ENCODE peak calls at places on chromosome 14, in nine cellular contexts. K is HS-5; U is amniotic stem cell; E is fibroblast of pulmonary artery; B is K562; D is NCI-H748 treated with DMSO at 0.1 percent for 48 hours; Z is effector CD8-positive, alpha-beta T cell; R is HT1080; H is stimulated activated CD4-positive, alpha-beta T cell treated with anti-CD3 and anti-CD28 coated beads, Interleukin-4, amount 100 ng/mL, for 24 hours. T is an unnamed sample.

GRCh38 chr14:69475194-69475818 is 9.2 kb upstream of the PLEKHD1 start:
- DNase-seq in K (no peak), H (no peak), U (no peak), R (peak), B (no peak), D (peak), E (peak), Z (no peak), T (no peak)

GRCh38 chr14:99996951-99997571 is 68.2 kb upstream of the EVL start:
- DNase-seq in B (no peak), Z (no peak), K (no peak), D (no peak), H (no peak), U (peak), R (no peak), E (no peak), T (no peak)

GRCh38 chr14:42192659-42193425 is 586.2 kb downstream of the LRFN5 start:
- DNase-seq in D (peak), U (peak), H (no peak), R (peak), B (no peak), E (peak), K (peak), Z (no peak), T (peak)

GRCh38 chr14:93536945-93537344 is 106.2 kb downstream of the UNC79 start:
- DNase-seq in E (peak), D (no peak), U (no peak), B (no peak), H (no peak), R (no peak), K (no peak), Z (no peak), T (no peak)

GRCh38 chr14:61564623-61565091 is 130.7 kb upstream of the HIF1A start:
- DNase-seq in R (peak), Z (no peak), U (peak), B (peak), D (no peak), E (peak), K (peak), H (no peak), T (peak)

GRCh38 chr14:26190644-26191043 is 407.2 kb downstream of the NOVA1 start:
- DNase-seq in K (no peak), Z (no peak), U (no peak), B (no peak), H (no peak), R (peak), E (peak), D (no peak), T (no peak)

GRCh38 chr14:62445570-62445969 is 599.7 kb downstream of the KCNH5 start:
- DNase-seq in Z (no peak), B (no peak), H (no peak), E (no peak), U (no peak), D (no peak), R (no peak), K (no peak), T (no peak)

GRCh38 chr14:29274890-29275651 is 508.5 kb downstream of the FOXG1 start:
- DNase-seq in E (no peak), K (no peak), B (no peak), R (no peak), Z (no peak), D (no peak), H (no peak), U (no peak), T (no peak)

GRCh38 chr14:31933716-31934115 is 143.4 kb upstream of the ARHGAP5 start:
- DNase-seq in B (no peak), R (peak), D (peak), K (no peak), E (peak), U (no peak), H (no peak), Z (no peak), T (no peak)

GRCh38 chr14:67575684-67576083 is 24.4 kb downstream of the PIGH start:
- DNase-seq in K (no peak), D (no peak), R (peak), U (no peak), E (peak), Z (no peak), H (no peak), B (peak), T (no peak)

GRCh38 chr14:102870994-102871831 is 51.2 kb upstream of the AMN start:
- DNase-seq in Z (no peak), B (no peak), K (no peak), R (no peak), E (no peak), D (no peak), H (no peak), U (no peak), T (no peak)

GRCh38 chr14:101716077-101716950 is 45.2 kb upstream of the PPP2R5C start:
- DNase-seq in E (no peak), R (no peak), Z (no peak), H (no peak), B (peak), U (no peak), D (no peak), K (no peak), T (no peak)

GRCh38 chr14:55188686-55189295 is 2.6 kb downstream of the DLGAP5 start:
- DNase-seq in B (no peak), R (no peak), U (no peak), Z (no peak), K (no peak), D (no peak), H (no peak), E (peak), T (no peak)

GRCh38 chr14:57987596-57988300 is 121.9 kb upstream of the SLC35F4 start:
- DNase-seq in E (no peak), Z (no peak), R (no peak), U (no peak), D (no peak), H (no peak), K (no peak), B (no peak), T (no peak)

GRCh38 chr14:78701246-78701645 is 531.1 kb downstream of the NRXN3 start:
- DNase-seq in U (no peak), Z (no peak), B (no peak), D (no peak), H (no peak), K (peak), E (no peak), R (no peak), T (no peak)

GRCh38 chr14:90105756-90106155 is 44.0 kb downstream of the KCNK13 start:
- DNase-seq in D (no peak), E (peak), B (no peak), H (no peak), R (no peak), U (no peak), K (no peak), Z (no peak), T (no peak)

GRCh38 chr14:101019974-101020710 is 116.6 kb upstream of the RTL1 start:
- DNase-seq in H (no peak), R (no peak), Z (no peak), B (no peak), E (no peak), U (no peak), K (no peak), D (no peak), T (no peak)

GRCh38 chr14:41925409-41925808 is 318.7 kb downstream of the LRFN5 start:
- DNase-seq in K (peak), E (peak), H (no peak), R (peak), U (no peak), B (no peak), D (peak), Z (no peak), T (no peak)

GRCh38 chr14:104687601-104688504 is 1.6 kb upstream of the INF2 start:
- DNase-seq in D (no peak), B (no peak), K (no peak), H (no peak), E (peak), Z (no peak), R (peak), U (no peak), T (peak)

GRCh38 chr14:62138593-62138992 is 376.4 kb downstream of the SNAPC1 start:
- DNase-seq in R (peak), U (no peak), B (no peak), D (no peak), H (no peak), Z (no peak), E (peak), K (no peak), T (no peak)

GRCh38 chr14:75165586-75166391 is 10.6 kb downstream of the TMED10 start:
- DNase-seq in U (no peak), K (no peak), B (no peak), H (no peak), R (no peak), D (no peak), E (peak), Z (no peak), T (no peak)

GRCh38 chr14:32559595-32559994 is 230.5 kb downstream of the AKAP6 start:
- DNase-seq in R (no peak), U (no peak), E (peak), K (no peak), B (no peak), H (no peak), Z (no peak), D (no peak), T (no peak)

GRCh38 chr14:92984082-92984788 is 61.3 kb downstream of the CHGA start:
- DNase-seq in H (no peak), R (no peak), U (no peak), Z (no peak), E (no peak), K (no peak), B (no peak), D (no peak), T (no peak)

GRCh38 chr14:61911534-61911933 is 149.3 kb downstream of the SNAPC1 start:
- DNase-seq in U (no peak), R (no peak), E (no peak), H (no peak), D (peak), Z (no peak), K (no peak), B (no peak), T (no peak)

T was measured in kidney epithelial cell.